ENCODE peak calls at places on chromosomes 1 and 21, in five cellular contexts. One of them, this sample, is unnamed.

GRCh38 chr1:174998569-174999215 is 1.1 kb upstream of the CACYBP start:
- DNase-seq in NCI-H524: peak
- DNase-seq in AG20443: peak
- DNase-seq in kidney: peak
- DNase-seq in AG04450: no peak
- DNase-seq in this sample: no peak

GRCh38 chr1:145871994-145872411 is 13.1 kb upstream of the PIAS3 start:
- DNase-seq in NCI-H524: no peak
- DNase-seq in AG20443: peak
- DNase-seq in kidney: peak
- DNase-seq in AG04450: no peak
- DNase-seq in this sample: peak

GRCh38 chr1:115666702-115667101 is 24.9 kb downstream of the VANGL1 start:
- DNase-seq in NCI-H524: no peak
- DNase-seq in AG20443: no peak
- DNase-seq in kidney: no peak
- DNase-seq in AG04450: no peak
- DNase-seq in this sample: no peak

GRCh38 chr1:185646202-185646683 is 87.9 kb upstream of the HMCN1 start:
- DNase-seq in NCI-H524: no peak
- DNase-seq in AG20443: peak
- DNase-seq in kidney: no peak
- DNase-seq in AG04450: peak
- DNase-seq in this sample: peak

GRCh38 chr1:229199261-229199850 is 71.6 kb upstream of the RAB4A start:
- DNase-seq in NCI-H524: no peak
- DNase-seq in AG20443: no peak
- DNase-seq in kidney: no peak
- DNase-seq in AG04450: no peak
- DNase-seq in this sample: no peak

GRCh38 chr1:165073402-165074007 is 283.0 kb downstream of the LMX1A start:
- DNase-seq in NCI-H524: peak
- DNase-seq in AG20443: peak
- DNase-seq in kidney: no peak
- DNase-seq in AG04450: peak
- DNase-seq in this sample: peak

GRCh38 chr21:46351476-46352155 is 27.7 kb downstream of the PCNT start:
- DNase-seq in NCI-H524: no peak
- DNase-seq in AG20443: no peak
- DNase-seq in kidney: no peak
- DNase-seq in AG04450: no peak
- DNase-seq in this sample: no peak

GRCh38 chr1:228497817-228498216 is 10.6 kb downstream of the RNF187 start:
- DNase-seq in NCI-H524: no peak
- DNase-seq in AG20443: no peak
- DNase-seq in kidney: no peak
- DNase-seq in AG04450: no peak
- DNase-seq in this sample: no peak

GRCh38 chr1:161091796-161092507 is 2.6 kb upstream of the NECTIN4 start:
- DNase-seq in NCI-H524: no peak
- DNase-seq in AG20443: no peak
- DNase-seq in kidney: no peak
- DNase-seq in AG04450: no peak
- DNase-seq in this sample: no peak